ENCODE peak calls at places on chromosomes 13 and 19, in eight cellular contexts. X is cardiac fibroblast; Z is HT-29; E is T follicular helper cell; H is stimulated activated CD8-positive, alpha-beta memory T cell treated with anti-CD3 and anti-CD28 coated beads, Interleukin-4, amount 100 ng/mL, for 1 hour; R is CD4-positive, alpha-beta T cell; J is stimulated activated CD4-positive, alpha-beta T cell treated with anti-CD3 and anti-CD28 coated beads, Interleukin-12 subunit alpha, Interleukin-12 subunit beta, amount 100 ng/mL, for 48 hours; U is KG1. I is an unnamed sample.

GRCh38 chr19:4233282-4233853 is 4.0 kb downstream of the EBI3 start:
- DNase-seq in U (no peak), H (peak), E (peak), R (peak), J (peak), X (peak), Z (peak), I (no peak)

GRCh38 chr19:18488838-18489626 is 32.8 kb downstream of the ELL start:
- DNase-seq in X (no peak), E (no peak), H (no peak), U (no peak), J (no peak), R (no peak), Z (peak), I (peak)

GRCh38 chr19:29667390-29667783 is 2.1 kb downstream of the PLEKHF1 start:
- DNase-seq in X (no peak), U (no peak), J (no peak), E (no peak), R (no peak), H (no peak), Z (no peak), I (no peak)

GRCh38 chr19:1026189-1027019 is at the start of gene CNN2:
- DNase-seq in X (peak), R (peak), E (peak), J (peak), Z (peak), H (peak), U (peak), I (no peak)

GRCh38 chr13:48808689-48809088 is 155.0 kb downstream of the CYSLTR2 start:
- DNase-seq in U (no peak), J (no peak), X (peak), R (no peak), E (no peak), H (no peak), Z (no peak), I (no peak)

GRCh38 chr19:29266603-29267002 is 53.7 kb upstream of the UQCRFS1 start:
- DNase-seq in R (no peak), U (no peak), J (no peak), E (no peak), X (no peak), H (no peak), Z (no peak), I (no peak)

GRCh38 chr13:36352350-36352749 is 6.2 kb upstream of the SPART start:
- DNase-seq in H (no peak), J (no peak), E (no peak), U (no peak), R (no peak), Z (no peak), X (no peak), I (no peak)

GRCh38 chr13:64239372-64239771 is 2823.7 kb upstream of the PCDH20 start:
- DNase-seq in H (no peak), E (no peak), R (no peak), U (no peak), X (peak), J (no peak), Z (no peak), I (no peak)

GRCh38 chr13:47798906-47799305 is 202.2 kb downstream of the SUCLA2 start:
- DNase-seq in E (no peak), Z (peak), H (no peak), X (peak), R (no peak), J (no peak), U (no peak), I (no peak)

GRCh38 chr19:3450796-3451411 is 29.4 kb downstream of the SMIM24 start:
- DNase-seq in E (no peak), U (no peak), H (no peak), X (peak), R (no peak), J (no peak), Z (no peak), I (no peak)

GRCh38 chr19:36489920-36490415 is 607 bp upstream of the ZNF566 start:
- DNase-seq in Z (no peak), R (peak), H (peak), J (peak), X (peak), U (peak), E (peak), I (no peak)

GRCh38 chr13:22106058-22106457 is 435.2 kb downstream of the FGF9 start:
- DNase-seq in Z (no peak), E (no peak), R (no peak), H (no peak), X (no peak), U (no peak), J (no peak), I (no peak)

GRCh38 chr13:66071608-66072007 is 1158.5 kb downstream of the PCDH9 start:
- DNase-seq in X (no peak), E (no peak), J (no peak), U (no peak), H (no peak), R (no peak), Z (no peak), I (no peak)

GRCh38 chr19:18070181-18070580 is 16.6 kb downstream of the IL12RB1 start:
- DNase-seq in Z (no peak), U (no peak), R (no peak), J (no peak), X (no peak), E (no peak), H (no peak), I (no peak)

GRCh38 chr13:50745542-50745941 is 98.0 kb downstream of the DLEU7 start:
- DNase-seq in X (no peak), E (no peak), H (no peak), R (no peak), J (no peak), U (no peak), Z (no peak), I (no peak)

GRCh38 chr13:76048675-76049396 is 412.7 kb downstream of the LMO7 start:
- DNase-seq in E (no peak), X (no peak), U (no peak), J (no peak), R (no peak), Z (no peak), H (no peak), I (peak)

GRCh38 chr19:33458171-33458633 is 63.4 kb downstream of the PEPD start:
- DNase-seq in H (no peak), Z (no peak), E (no peak), R (no peak), J (no peak), X (no peak), U (no peak), I (no peak)

GRCh38 chr19:43132696-43133095 is 50.2 kb upstream of the PSG2 start:
- DNase-seq in J (no peak), H (no peak), X (no peak), R (no peak), U (no peak), Z (no peak), E (no peak), I (no peak)

GRCh38 chr13:32305646-32306045 is 9.5 kb downstream of the ZAR1L start:
- DNase-seq in R (no peak), U (no peak), X (no peak), Z (no peak), E (no peak), J (no peak), H (no peak), I (no peak)

GRCh38 chr13:113548171-113548641 is 36.3 kb upstream of the TFDP1 start:
- DNase-seq in J (no peak), E (no peak), R (no peak), H (no peak), X (no peak), Z (no peak), U (no peak), I (no peak)

GRCh38 chr19:16470541-16470910 is 1.2 kb downstream of the EPS15L1 start:
- DNase-seq in Z (no peak), E (no peak), H (no peak), U (no peak), X (peak), R (no peak), J (no peak), I (no peak)

GRCh38 chr19:43667524-43668405 is 2.2 kb downstream of the PLAUR start:
- DNase-seq in X (peak), Z (no peak), H (no peak), U (no peak), J (no peak), E (no peak), R (no peak), I (no peak)

GRCh38 chr13:84200971-84201370 is 318.7 kb upstream of the SLITRK1 start:
- DNase-seq in X (no peak), Z (no peak), E (no peak), H (no peak), U (no peak), R (no peak), J (no peak), I (no peak)

GRCh38 chr19:40358773-40359172 is 10.3 kb downstream of the PLD3 start:
- DNase-seq in E (no peak), X (no peak), Z (no peak), U (peak), H (no peak), J (no peak), R (no peak), I (no peak)

GRCh38 chr13:24995225-24995804 is 100.6 kb upstream of the PABPC3 start:
- DNase-seq in E (peak), J (peak), U (peak), X (peak), R (peak), H (peak), Z (peak), I (peak)

GRCh38 chr13:20231839-20232555 is at the start of gene GJB6:
- DNase-seq in E (peak), X (no peak), R (no peak), H (no peak), Z (peak), J (peak), U (no peak), I (no peak)

GRCh38 chr19:56671613-56671994 is at the start of gene ZNF835:
- DNase-seq in U (peak), E (peak), H (peak), J (peak), Z (no peak), R (peak), X (peak), I (peak)

GRCh38 chr13:113508531-113509254 is 18.2 kb upstream of the DCUN1D2 start:
- DNase-seq in J (no peak), E (no peak), H (no peak), U (no peak), Z (no peak), X (no peak), R (no peak), I (no peak)

GRCh38 chr13:30257433-30258099 is 49.8 kb downstream of the KATNAL1 start:
- DNase-seq in H (no peak), E (no peak), Z (no peak), R (no peak), J (no peak), U (no peak), X (no peak), I (no peak)

GRCh38 chr13:69882451-69882850 is 225.2 kb upstream of the ATXN8OS start:
- DNase-seq in J (no peak), X (no peak), E (no peak), Z (no peak), U (no peak), R (no peak), H (no peak), I (no peak)

GRCh38 chr13:20127263-20127562 is 33.6 kb downstream of the GJA3 start:
- DNase-seq in X (peak), J (no peak), U (no peak), Z (no peak), R (no peak), E (no peak), H (no peak), I (no peak)

GRCh38 chr13:65532231-65532630 is 1697.9 kb downstream of the PCDH9 start:
- DNase-seq in J (no peak), R (no peak), X (no peak), Z (no peak), H (no peak), E (no peak), U (no peak), I (no peak)

GRCh38 chr19:1992759-1993260 is 22.7 kb downstream of the BTBD2 start:
- DNase-seq in U (no peak), Z (no peak), E (no peak), R (no peak), J (peak), H (no peak), X (no peak), I (no peak)

GRCh38 chr13:44300895-44301638 is 72.6 kb upstream of the SERP2 start:
- DNase-seq in H (no peak), R (no peak), Z (peak), X (peak), J (no peak), U (no peak), E (no peak), I (no peak)

GRCh38 chr19:53467138-53467502 is 413 bp upstream of the ZNF813 start:
- DNase-seq in Z (no peak), X (no peak), U (no peak), E (no peak), H (no peak), J (no peak), R (no peak), I (no peak)

GRCh38 chr13:98451676-98452105 is 125.2 kb downstream of the STK24 start:
- DNase-seq in H (no peak), J (no peak), X (peak), Z (no peak), U (no peak), R (no peak), E (no peak), I (peak)

GRCh38 chr13:40206241-40207109 is 460.0 kb downstream of the FOXO1 start:
- DNase-seq in Z (no peak), H (no peak), E (no peak), J (no peak), R (peak), U (peak), X (peak), I (no peak)